ENCODE peak calls at places on chromosome 12, in five cellular contexts. E is HepG2, B is neural progenitor cell, S is GM23248, Z is mammary epithelial cell. A is an unnamed sample.

GRCh38 chr12:108784270-108784669 is 53.0 kb upstream of the CORO1C start:
- DNase-seq in E (no peak), B (peak), S (no peak), Z (no peak), A (no peak)

GRCh38 chr12:101596172-101596571 is 1.4 kb downstream of the MYBPC1 start:
- DNase-seq in E (no peak), B (peak), S (no peak), Z (no peak), A (no peak)

GRCh38 chr12:15532364-15532977 is 210.2 kb downstream of the PTPRO start:
- DNase-seq in E (peak), B (peak), S (peak), Z (peak), A (peak)

GRCh38 chr12:93784339-93785086 is 107.3 kb downstream of the CRADD start:
- DNase-seq in E (peak), B (peak), S (peak), Z (peak), A (peak)

GRCh38 chr12:20429876-20430275 is 61.5 kb downstream of the PDE3A start:
- DNase-seq in E (no peak), B (no peak), S (no peak), Z (no peak), A (no peak)

GRCh38 chr12:88693837-88694445 is 113.7 kb upstream of the KITLG start:
- DNase-seq in E (no peak), B (no peak), S (peak), Z (peak), A (no peak)

GRCh38 chr12:9971158-9971557 is at the start of gene CLEC12A:
- DNase-seq in E (no peak), B (no peak), S (no peak), Z (no peak), A (no peak)

GRCh38 chr12:101407054-101407437 is 526 bp downstream of the ARL1 start:
- DNase-seq in E (peak), B (peak), S (no peak), Z (no peak), A (peak)

GRCh38 chr12:113106361-113106760 is 29.2 kb downstream of the RASAL1 start:
- DNase-seq in E (no peak), B (no peak), S (no peak), Z (no peak), A (no peak)

GRCh38 chr12:13049816-13050215 is 5.6 kb downstream of the FAM234B start:
- DNase-seq in E (no peak), B (no peak), S (peak), Z (no peak), A (no peak)

GRCh38 chr12:40622246-40622838 is 69.9 kb upstream of the CNTN1 start:
- DNase-seq in E (peak), B (peak), S (peak), Z (peak), A (no peak)

GRCh38 chr12:70590549-70591226 is 46.5 kb downstream of the PTPRB start:
- DNase-seq in E (no peak), B (no peak), S (no peak), Z (no peak), A (no peak)

GRCh38 chr12:18145924-18146323 is 55.9 kb upstream of the RERGL start:
- DNase-seq in E (no peak), B (no peak), S (peak), Z (no peak), A (no peak)

GRCh38 chr12:107385518-107385917 is 292.2 kb upstream of the CRY1 start:
- DNase-seq in E (no peak), B (no peak), S (peak), Z (peak), A (no peak)

DNA sequence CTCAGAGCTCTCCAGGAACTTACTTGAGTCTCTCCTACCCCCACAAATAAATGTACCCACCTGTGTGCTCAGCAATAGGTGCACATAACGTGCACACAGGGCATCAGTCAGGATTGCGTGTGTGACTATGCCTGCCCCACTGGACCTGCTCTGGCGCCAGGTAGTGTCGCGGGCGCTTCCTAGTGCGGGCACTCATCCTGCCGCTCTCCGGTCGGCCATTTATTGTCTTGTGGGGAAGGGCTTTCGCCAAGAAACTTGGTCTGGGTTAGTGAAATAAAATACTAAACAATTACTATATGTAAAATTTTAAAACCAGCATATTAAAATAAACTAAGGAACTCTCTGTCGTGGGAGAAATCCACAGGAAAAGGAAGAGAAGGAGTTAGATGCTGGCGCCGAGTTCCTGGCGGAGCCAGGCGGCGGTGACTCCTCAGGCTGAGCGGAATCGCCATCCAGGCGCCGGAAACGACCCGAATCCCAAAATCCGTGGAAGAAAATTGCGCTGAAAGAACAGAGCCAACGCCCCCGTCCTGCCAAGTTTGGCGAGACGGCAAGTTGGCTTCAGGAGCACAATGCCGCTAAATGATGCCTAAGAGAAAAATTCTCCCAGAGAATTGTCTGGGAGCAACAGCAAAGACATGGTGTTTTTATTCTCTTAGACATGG is 7.9 kb upstream of the HOXC13 start:
- DNase-seq in E (no peak), B (no peak), S (no peak), Z (no peak), A (no peak)
- TF ChIP-seq EZH2 in E (no peak), B (peak), S (no peak), Z (peak), A (no peak)

GRCh38 chr12:120368789-120369475 is at the start of gene MSI1:
- DNase-seq in E (no peak), B (peak), S (peak), Z (no peak), A (peak)

GRCh38 chr12:120367252-120367923 is 1.6 kb downstream of the MSI1 start:
- DNase-seq in E (no peak), B (peak), S (peak), Z (no peak), A (no peak)

GRCh38 chr12:120369476-120370342 is 745 bp upstream of the MSI1 start:
- DNase-seq in E (no peak), B (peak), S (no peak), Z (no peak), A (no peak)

GRCh38 chr12:120366884-120367251 is 2.1 kb downstream of the MSI1 start:
- DNase-seq in E (peak), B (peak), S (no peak), Z (no peak), A (no peak)

DNA sequence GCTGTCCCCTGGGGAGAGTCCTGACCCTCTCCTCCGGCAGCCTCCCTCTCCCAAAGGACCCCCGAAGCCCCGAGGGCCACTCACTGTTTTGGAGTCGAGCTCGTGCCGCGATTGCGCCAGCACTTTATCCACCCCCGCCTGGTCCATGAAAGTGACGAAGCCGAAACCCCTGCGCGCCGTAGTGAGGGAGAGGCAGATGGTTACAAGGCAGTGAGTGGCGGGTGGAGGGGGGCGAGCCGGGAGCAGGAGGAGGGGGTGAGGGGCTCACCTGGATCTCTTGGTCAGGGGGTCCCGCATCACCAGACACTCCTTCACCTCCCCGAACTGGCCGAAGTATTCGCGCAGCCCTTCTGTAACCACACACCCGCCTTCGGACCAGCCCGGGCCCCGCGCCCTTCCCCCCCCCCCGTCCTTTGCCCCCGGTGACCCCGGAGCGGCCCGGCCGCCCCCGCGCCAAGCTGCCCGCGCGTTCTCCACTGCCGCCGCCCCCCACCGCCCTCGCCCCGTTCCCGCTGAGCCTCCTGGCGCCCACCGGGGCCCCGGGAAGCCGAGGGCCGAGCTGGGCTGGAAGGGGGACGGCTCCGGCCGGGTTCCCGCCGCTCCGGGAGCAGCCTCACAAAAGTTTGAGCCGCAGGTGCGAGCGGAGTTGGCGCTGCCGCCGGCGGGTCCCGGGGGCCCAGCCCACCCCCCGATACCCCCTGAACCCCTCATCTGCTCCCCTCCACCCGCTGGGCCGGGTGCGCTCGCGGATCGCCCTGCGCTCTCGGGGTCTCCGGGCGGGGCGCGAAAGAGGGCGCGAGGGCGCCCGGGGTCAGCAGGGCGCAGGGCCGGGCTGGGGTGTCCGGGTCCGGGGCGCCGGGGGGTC is 808 bp downstream of the MSI1 start:
- DNase-seq in E (no peak), B (peak), S (peak), Z (peak), A (no peak)
- TF ChIP-seq EZH2 in E (no peak), B (no peak), S (peak), Z (peak), A (no peak)

DNA sequence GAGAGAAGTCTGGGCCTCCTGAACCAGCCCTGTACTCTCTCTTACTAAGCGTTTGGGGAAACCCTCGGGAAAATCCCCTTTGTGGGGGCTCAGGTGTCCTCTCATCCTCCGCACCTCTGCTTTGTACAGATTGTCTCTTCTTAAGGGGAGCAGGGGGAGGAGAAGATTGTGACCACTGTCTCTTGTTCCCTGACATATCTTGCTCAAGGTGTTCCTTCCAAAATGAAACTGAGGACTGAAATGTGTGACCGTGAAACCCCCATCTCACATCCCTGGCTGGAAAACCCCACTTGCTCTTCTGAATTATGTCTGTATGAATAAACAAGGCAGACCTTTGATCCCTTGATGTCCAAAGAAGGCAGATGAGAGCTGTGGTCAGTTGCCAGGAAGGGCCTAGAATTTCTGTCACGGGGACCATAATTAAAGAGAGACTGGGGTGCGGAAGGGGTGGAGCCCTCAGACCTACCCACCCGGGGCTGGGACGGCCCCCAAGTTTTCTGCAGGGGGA is 369.8 kb downstream of the AACS start:
- DNase-seq in E (no peak), B (no peak), S (no peak), Z (no peak), A (no peak)
- TF ChIP-seq EZH2 in E (no peak), B (no peak), S (no peak), Z (no peak), A (no peak)

GRCh38 chr12:1598757-1599156 is 4.4 kb upstream of the FBXL14 start:
- DNase-seq in E (no peak), B (no peak), S (no peak), Z (no peak), A (no peak)
- TF ChIP-seq EZH2 in E (no peak), B (no peak), S (no peak), Z (no peak), A (no peak)